ENCODE peak calls at places on chromosome 16, in five cellular contexts. Y is activated naive CD4-positive, alpha-beta T cell treated with anti-CD3 and anti-CD28 coated beads, Interleukin-2, amount 50 U/mL, for 16 hours; A is ureter; T is AG09319; S is effector CD4-positive, alpha-beta T cell. Q is an unnamed sample.

GRCh38 chr16:25257504-25257955 is at the start of gene ZKSCAN2:
- DNase-seq in Y (peak; percentile 82), A (peak; percentile 91), T (peak; percentile 81), S (peak; percentile 63), Q (peak; percentile 82)

GRCh38 chr16:88692861-88693260 is 6.6 kb upstream of the SNAI3 start:
- DNase-seq in Y (no peak), A (no peak), T (no peak), S (no peak), Q (no peak)

GRCh38 chr16:11329080-11329491 is 16.2 kb upstream of the RMI2 start:
- DNase-seq in Y (no peak), A (no peak), T (no peak), S (no peak), Q (no peak)

GRCh38 chr16:67902831-67903230 is 9.8 kb downstream of the PSKH1 start:
- DNase-seq in Y (no peak), A (no peak), T (no peak), S (no peak), Q (no peak)

GRCh38 chr16:48556913-48557351 is 53.0 kb downstream of the N4BP1 start:
- DNase-seq in Y (no peak), A (no peak), T (no peak), S (no peak), Q (no peak)

GRCh38 chr16:87784812-87785211 is 19.0 kb upstream of the KLHDC4 start:
- DNase-seq in Y (no peak), A (no peak), T (no peak), S (no peak), Q (no peak)

GRCh38 chr16:67943619-67944503 is at the start of gene LCAT:
- DNase-seq in Y (no peak), A (no peak), T (no peak), S (no peak), Q (no peak)

GRCh38 chr16:397135-397661 is at the start of gene NME4:
- DNase-seq in Y (peak; percentile 35), A (no peak), T (no peak), S (no peak), Q (no peak)

GRCh38 chr16:69351309-69352027 is at the start of gene TMED6:
- DNase-seq in Y (no peak), A (no peak), T (no peak), S (no peak), Q (no peak)

GRCh38 chr16:50282010-50282538 is 15.7 kb downstream of the ADCY7 start:
- DNase-seq in Y (no peak), A (peak; percentile 73), T (no peak), S (peak; percentile 43), Q (no peak)

GRCh38 chr16:48611329-48612137 is 1.6 kb upstream of the N4BP1 start:
- DNase-seq in Y (peak; percentile 56), A (no peak), T (no peak), S (peak; percentile 87), Q (no peak)

Q was measured in mesothelial cell of epicardium.